ENCODE peak calls at places on chromosomes 12 and 14, in nine cellular contexts. One of them, this sample, is unnamed.

GRCh38 chr14:68793734-68794129 is 865 bp upstream of the ZFP36L1 start:
- DNase-seq in ovary: no peak
- DNase-seq in stomach: no peak
- DNase-seq in lower leg skin: no peak
- DNase-seq in gastrocnemius medialis: no peak
- DNase-seq in uterus: no peak
- DNase-seq in IMR-90: no peak
- DNase-seq in sigmoid colon: no peak
- DNase-seq in HCT116: no peak
- DNase-seq in this sample: no peak

GRCh38 chr12:49121047-49121696 is 10.0 kb downstream of the TUBA1B start:
- DNase-seq in gastrocnemius medialis: peak
- DNase-seq in stomach: peak
- DNase-seq in sigmoid colon: peak
- DNase-seq in lower leg skin: no peak
- DNase-seq in IMR-90: peak
- DNase-seq in ovary: no peak
- DNase-seq in uterus: peak
- DNase-seq in HCT116: peak
- DNase-seq in this sample: peak

GRCh38 chr14:98146416-98146815 is 1125.6 kb downstream of the BCL11B start:
- DNase-seq in IMR-90: no peak
- DNase-seq in ovary: no peak
- DNase-seq in lower leg skin: no peak
- DNase-seq in sigmoid colon: no peak
- DNase-seq in uterus: no peak
- DNase-seq in gastrocnemius medialis: no peak
- DNase-seq in stomach: no peak
- DNase-seq in HCT116: no peak
- DNase-seq in this sample: no peak

GRCh38 chr14:89422181-89422951 is 5.3 kb upstream of the FOXN3 start:
- DNase-seq in lower leg skin: no peak
- DNase-seq in IMR-90: peak
- DNase-seq in gastrocnemius medialis: no peak
- DNase-seq in uterus: no peak
- DNase-seq in sigmoid colon: peak
- DNase-seq in stomach: peak
- DNase-seq in ovary: no peak
- DNase-seq in HCT116: no peak
- DNase-seq in this sample: no peak

GRCh38 chr14:72855913-72856312 is 38.0 kb downstream of the DPF3 start:
- DNase-seq in lower leg skin: no peak
- DNase-seq in stomach: no peak
- DNase-seq in HCT116: no peak
- DNase-seq in sigmoid colon: no peak
- DNase-seq in IMR-90: peak
- DNase-seq in uterus: no peak
- DNase-seq in gastrocnemius medialis: peak
- DNase-seq in ovary: no peak
- DNase-seq in this sample: no peak

GRCh38 chr12:44247588-44247987 is 411.7 kb downstream of the TMEM117 start:
- DNase-seq in ovary: no peak
- DNase-seq in IMR-90: no peak
- DNase-seq in uterus: no peak
- DNase-seq in gastrocnemius medialis: no peak
- DNase-seq in HCT116: no peak
- DNase-seq in sigmoid colon: no peak
- DNase-seq in lower leg skin: no peak
- DNase-seq in stomach: no peak
- DNase-seq in this sample: no peak

GRCh38 chr12:41932470-41932991 is 212.1 kb downstream of the GXYLT1 start:
- DNase-seq in sigmoid colon: peak
- DNase-seq in HCT116: no peak
- DNase-seq in ovary: peak
- DNase-seq in lower leg skin: peak
- DNase-seq in gastrocnemius medialis: peak
- DNase-seq in stomach: peak
- DNase-seq in uterus: peak
- DNase-seq in IMR-90: no peak
- DNase-seq in this sample: peak

GRCh38 chr12:13163868-13164267 is 32.7 kb upstream of the EMP1 start:
- DNase-seq in uterus: no peak
- DNase-seq in ovary: no peak
- DNase-seq in gastrocnemius medialis: no peak
- DNase-seq in lower leg skin: no peak
- DNase-seq in stomach: no peak
- DNase-seq in IMR-90: no peak
- DNase-seq in HCT116: no peak
- DNase-seq in sigmoid colon: no peak
- DNase-seq in this sample: no peak

GRCh38 chr14:92490239-92490959 is 23.2 kb upstream of the RIN3 start:
- DNase-seq in gastrocnemius medialis: no peak
- DNase-seq in stomach: no peak
- DNase-seq in ovary: no peak
- DNase-seq in sigmoid colon: no peak
- DNase-seq in uterus: no peak
- DNase-seq in IMR-90: peak
- DNase-seq in HCT116: no peak
- DNase-seq in lower leg skin: peak
- DNase-seq in this sample: no peak

GRCh38 chr12:104682790-104683279 is 226.1 kb downstream of the CHST11 start:
- DNase-seq in IMR-90: no peak
- DNase-seq in sigmoid colon: no peak
- DNase-seq in gastrocnemius medialis: no peak
- DNase-seq in ovary: no peak
- DNase-seq in stomach: no peak
- DNase-seq in HCT116: no peak
- DNase-seq in lower leg skin: no peak
- DNase-seq in uterus: no peak
- DNase-seq in this sample: no peak

GRCh38 chr12:27821259-27821973 is 41.4 kb upstream of the MANSC4 start:
- DNase-seq in gastrocnemius medialis: peak
- DNase-seq in uterus: peak
- DNase-seq in stomach: peak
- DNase-seq in sigmoid colon: no peak
- DNase-seq in ovary: no peak
- DNase-seq in IMR-90: peak
- DNase-seq in HCT116: peak
- DNase-seq in lower leg skin: no peak
- DNase-seq in this sample: peak

GRCh38 chr14:100691395-100692025 is 35.2 kb upstream of the DLK1 start:
- DNase-seq in stomach: no peak
- DNase-seq in IMR-90: no peak
- DNase-seq in uterus: no peak
- DNase-seq in lower leg skin: no peak
- DNase-seq in gastrocnemius medialis: no peak
- DNase-seq in sigmoid colon: no peak
- DNase-seq in HCT116: no peak
- DNase-seq in ovary: no peak
- DNase-seq in this sample: no peak

GRCh38 chr14:69138189-69138535 is 14.8 kb downstream of the DCAF5 start:
- DNase-seq in lower leg skin: no peak
- DNase-seq in IMR-90: peak
- DNase-seq in gastrocnemius medialis: no peak
- DNase-seq in sigmoid colon: no peak
- DNase-seq in ovary: no peak
- DNase-seq in stomach: no peak
- DNase-seq in uterus: no peak
- DNase-seq in HCT116: no peak
- DNase-seq in this sample: no peak

GRCh38 chr14:93879362-93879983 is 47.7 kb upstream of the FAM181A start:
- DNase-seq in gastrocnemius medialis: no peak
- DNase-seq in IMR-90: no peak
- DNase-seq in lower leg skin: no peak
- DNase-seq in ovary: no peak
- DNase-seq in HCT116: no peak
- DNase-seq in sigmoid colon: peak
- DNase-seq in uterus: no peak
- DNase-seq in stomach: no peak
- DNase-seq in this sample: no peak

GRCh38 chr12:80958162-80958561 is 20.4 kb upstream of the LIN7A start:
- DNase-seq in sigmoid colon: no peak
- DNase-seq in ovary: no peak
- DNase-seq in uterus: no peak
- DNase-seq in gastrocnemius medialis: no peak
- DNase-seq in lower leg skin: no peak
- DNase-seq in HCT116: no peak
- DNase-seq in IMR-90: no peak
- DNase-seq in stomach: no peak
- DNase-seq in this sample: no peak

GRCh38 chr14:23285530-23286019 is 357 bp downstream of the HOMEZ start:
- DNase-seq in lower leg skin: no peak
- DNase-seq in uterus: peak
- DNase-seq in HCT116: no peak
- DNase-seq in stomach: no peak
- DNase-seq in sigmoid colon: no peak
- DNase-seq in IMR-90: no peak
- DNase-seq in gastrocnemius medialis: no peak
- DNase-seq in ovary: no peak
- DNase-seq in this sample: peak

GRCh38 chr14:41604793-41605534 is 1.7 kb upstream of the LRFN5 start:
- DNase-seq in HCT116: no peak
- DNase-seq in gastrocnemius medialis: no peak
- DNase-seq in lower leg skin: peak
- DNase-seq in ovary: no peak
- DNase-seq in IMR-90: peak
- DNase-seq in sigmoid colon: peak
- DNase-seq in stomach: no peak
- DNase-seq in uterus: peak
- DNase-seq in this sample: peak

GRCh38 chr14:34098045-34098984 is 147.4 kb upstream of the EGLN3 start:
- DNase-seq in stomach: peak
- DNase-seq in sigmoid colon: no peak
- DNase-seq in HCT116: peak
- DNase-seq in IMR-90: peak
- DNase-seq in uterus: peak
- DNase-seq in lower leg skin: no peak
- DNase-seq in gastrocnemius medialis: no peak
- DNase-seq in ovary: peak
- DNase-seq in this sample: peak

GRCh38 chr12:22262309-22262708 is 72.2 kb downstream of the ST8SIA1 start:
- DNase-seq in uterus: no peak
- DNase-seq in IMR-90: no peak
- DNase-seq in gastrocnemius medialis: no peak
- DNase-seq in ovary: no peak
- DNase-seq in lower leg skin: no peak
- DNase-seq in stomach: no peak
- DNase-seq in HCT116: no peak
- DNase-seq in sigmoid colon: no peak
- DNase-seq in this sample: no peak

GRCh38 chr12:25320123-25321006 is 69.6 kb upstream of the KRAS start:
- DNase-seq in lower leg skin: no peak
- DNase-seq in sigmoid colon: no peak
- DNase-seq in ovary: no peak
- DNase-seq in stomach: no peak
- DNase-seq in uterus: no peak
- DNase-seq in IMR-90: no peak
- DNase-seq in HCT116: no peak
- DNase-seq in gastrocnemius medialis: no peak
- DNase-seq in this sample: no peak

GRCh38 chr14:55889124-55889523 is 229.1 kb upstream of the PELI2 start:
- DNase-seq in stomach: peak
- DNase-seq in uterus: no peak
- DNase-seq in lower leg skin: no peak
- DNase-seq in sigmoid colon: no peak
- DNase-seq in gastrocnemius medialis: peak
- DNase-seq in HCT116: no peak
- DNase-seq in ovary: no peak
- DNase-seq in IMR-90: no peak
- DNase-seq in this sample: no peak

GRCh38 chr14:90660865-90661570 is 155.2 kb downstream of the TTC7B start:
- DNase-seq in ovary: no peak
- DNase-seq in IMR-90: no peak
- DNase-seq in stomach: peak
- DNase-seq in gastrocnemius medialis: no peak
- DNase-seq in lower leg skin: no peak
- DNase-seq in sigmoid colon: no peak
- DNase-seq in uterus: no peak
- DNase-seq in HCT116: no peak
- DNase-seq in this sample: no peak

GRCh38 chr14:105470812-105471771 is 3.5 kb upstream of the CRIP2 start:
- DNase-seq in stomach: no peak
- DNase-seq in IMR-90: no peak
- DNase-seq in gastrocnemius medialis: no peak
- DNase-seq in lower leg skin: no peak
- DNase-seq in ovary: peak
- DNase-seq in sigmoid colon: no peak
- DNase-seq in HCT116: no peak
- DNase-seq in uterus: no peak
- DNase-seq in this sample: no peak
- TF ChIP-seq POLR2A in stomach: no peak
- TF ChIP-seq POLR2A in IMR-90: no peak
- TF ChIP-seq POLR2A in gastrocnemius medialis: no peak
- TF ChIP-seq POLR2A in lower leg skin: no peak
- TF ChIP-seq POLR2A in ovary: no peak
- TF ChIP-seq POLR2A in sigmoid colon: no peak
- TF ChIP-seq POLR2A in HCT116: no peak
- TF ChIP-seq POLR2A in uterus: no peak
- TF ChIP-seq POLR2A in this sample: no peak

GRCh38 chr14:105414456-105415371 is 4.9 kb upstream of the MTA1 start:
- DNase-seq in stomach: peak
- DNase-seq in gastrocnemius medialis: peak
- DNase-seq in sigmoid colon: peak
- DNase-seq in IMR-90: peak
- DNase-seq in HCT116: no peak
- DNase-seq in lower leg skin: peak
- DNase-seq in uterus: peak
- DNase-seq in ovary: peak
- DNase-seq in this sample: peak
- TF ChIP-seq CTCF in stomach: no peak
- TF ChIP-seq CTCF in gastrocnemius medialis: peak
- TF ChIP-seq CTCF in sigmoid colon: peak
- TF ChIP-seq CTCF in IMR-90: peak
- TF ChIP-seq CTCF in HCT116: no peak
- TF ChIP-seq CTCF in lower leg skin: no peak
- TF ChIP-seq CTCF in uterus: peak
- TF ChIP-seq CTCF in ovary: peak
- TF ChIP-seq CTCF in this sample: peak

DNA sequence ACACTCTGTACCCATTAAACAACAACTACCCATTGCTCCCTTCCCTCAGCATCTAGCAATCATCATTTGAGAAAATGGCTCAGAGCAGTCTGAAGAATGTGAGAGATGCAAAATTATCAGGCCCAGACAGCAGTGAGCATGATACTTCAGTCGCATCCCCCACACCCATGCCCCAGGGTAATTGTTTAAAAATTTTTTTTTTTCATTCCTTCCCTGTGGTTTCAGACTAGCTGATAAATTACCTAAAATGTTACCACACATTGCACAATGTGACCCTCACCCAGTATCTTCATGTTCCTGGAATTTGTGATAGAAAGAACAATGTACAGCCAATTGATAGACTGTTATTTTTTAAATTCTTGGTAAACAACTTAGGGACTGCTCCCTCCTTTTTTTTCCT is 11.3 kb upstream of the USP15 start:
- DNase-seq in sigmoid colon: no peak
- DNase-seq in uterus: no peak
- DNase-seq in ovary: no peak
- DNase-seq in stomach: no peak
- DNase-seq in HCT116: no peak
- DNase-seq in IMR-90: no peak
- DNase-seq in gastrocnemius medialis: no peak
- DNase-seq in lower leg skin: no peak
- DNase-seq in this sample: no peak
- TF ChIP-seq POLR2A in sigmoid colon: no peak
- TF ChIP-seq POLR2A in uterus: no peak
- TF ChIP-seq POLR2A in ovary: no peak
- TF ChIP-seq POLR2A in stomach: no peak
- TF ChIP-seq POLR2A in HCT116: no peak
- TF ChIP-seq POLR2A in IMR-90: no peak
- TF ChIP-seq POLR2A in gastrocnemius medialis: no peak
- TF ChIP-seq POLR2A in lower leg skin: no peak
- TF ChIP-seq POLR2A in this sample: no peak

GRCh38 chr12:56334490-56334793 is 642 bp upstream of the PAN2 start:
- DNase-seq in lower leg skin: no peak
- DNase-seq in HCT116: no peak
- DNase-seq in IMR-90: no peak
- DNase-seq in ovary: no peak
- DNase-seq in stomach: no peak
- DNase-seq in sigmoid colon: no peak
- DNase-seq in uterus: no peak
- DNase-seq in gastrocnemius medialis: no peak
- DNase-seq in this sample: no peak
- TF ChIP-seq CTCF in lower leg skin: no peak
- TF ChIP-seq CTCF in HCT116: no peak
- TF ChIP-seq CTCF in IMR-90: no peak
- TF ChIP-seq CTCF in ovary: no peak
- TF ChIP-seq CTCF in stomach: no peak
- TF ChIP-seq CTCF in sigmoid colon: no peak
- TF ChIP-seq CTCF in uterus: no peak
- TF ChIP-seq CTCF in gastrocnemius medialis: no peak
- TF ChIP-seq CTCF in this sample: no peak